ENCODE peak calls at places on chromosomes 2 and 18, in six cellular contexts. X is GM12864, C is kidney epithelial cell, Z is adrenal gland, R is astrocyte of the spinal cord, B is fibroblast of lung. K is an unnamed sample.

GRCh38 chr2:150619607-150620330 is 132.3 kb upstream of the RND3 start:
- DNase-seq in B (peak), R (peak), X (no peak), C (peak), Z (peak), K (no peak)

GRCh38 chr18:21820035-21820810 is 79.6 kb downstream of the MIB1 start:
- DNase-seq in Z (no peak), B (peak), X (no peak), R (peak), C (no peak), K (peak)

GRCh38 chr2:63845866-63846265 is 4.2 kb downstream of the UGP2 start:
- DNase-seq in Z (no peak), B (no peak), C (no peak), X (no peak), R (no peak), K (no peak)

GRCh38 chr2:13558368-13558767 is 841.6 kb downstream of the TRIB2 start:
- DNase-seq in Z (no peak), R (peak), C (peak), X (no peak), B (peak), K (peak)

GRCh38 chr18:76256897-76257500 is 238.0 kb downstream of the ZNF516 start:
- DNase-seq in Z (peak), X (no peak), R (peak), B (peak), C (peak), K (peak)

GRCh38 chr2:150332378-150332777 is 155.1 kb downstream of the RND3 start:
- DNase-seq in R (no peak), X (no peak), C (no peak), Z (no peak), B (no peak), K (no peak)

GRCh38 chr18:58391113-58391892 is 237.6 kb downstream of the ALPK2 start:
- DNase-seq in R (no peak), B (no peak), X (no peak), Z (no peak), C (no peak), K (no peak)

GRCh38 chr2:209145941-209146681 is 277.7 kb upstream of the MAP2 start:
- DNase-seq in X (no peak), Z (no peak), C (no peak), R (no peak), B (no peak), K (no peak)

GRCh38 chr2:72548081-72548764 is 277.6 kb downstream of the EXOC6B start:
- DNase-seq in B (no peak), Z (no peak), C (no peak), X (no peak), R (no peak), K (no peak)

GRCh38 chr18:7809455-7809854 is 242.3 kb downstream of the PTPRM start:
- DNase-seq in X (no peak), C (no peak), Z (no peak), B (no peak), R (no peak), K (no peak)

GRCh38 chr2:30232801-30233130 is 1.4 kb downstream of the LBH start:
- DNase-seq in R (no peak), X (no peak), B (no peak), C (no peak), Z (no peak), K (no peak)

GRCh38 chr2:163157891-163158511 is 319.4 kb upstream of the KCNH7 start:
- DNase-seq in Z (no peak), C (peak), R (peak), B (peak), X (no peak), K (no peak)

GRCh38 chr2:6791682-6792081 is 74.0 kb downstream of the CMPK2 start:
- DNase-seq in R (no peak), C (no peak), B (no peak), Z (no peak), X (no peak), K (no peak)

GRCh38 chr2:235675678-235676535 is 182.1 kb downstream of the AGAP1 start:
- DNase-seq in C (no peak), B (peak), X (no peak), R (peak), Z (no peak), K (no peak)

DNA sequence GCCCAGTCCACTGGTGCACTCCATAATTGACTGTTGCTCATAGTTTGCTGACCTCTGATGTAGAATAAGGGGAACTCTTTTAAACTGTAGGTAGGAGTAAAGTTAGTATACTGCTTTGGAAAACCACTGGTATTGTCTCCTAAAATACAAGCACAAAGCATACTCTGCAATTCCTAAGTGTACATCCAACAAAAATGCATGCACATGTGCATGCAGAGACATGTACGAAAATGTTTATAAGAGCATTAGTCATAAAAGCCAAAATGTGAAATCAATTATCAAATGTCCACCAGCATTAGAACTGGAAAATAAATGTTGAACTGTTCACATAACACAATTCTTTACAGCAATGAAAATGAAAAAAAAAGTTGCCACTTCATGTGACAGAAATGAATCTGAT is 39.8 kb upstream of the DDX18 start:
- DNase-seq in Z (no peak), X (no peak), C (no peak), B (no peak), R (no peak), K (no peak)
- H3K4me3 ChIP-seq in Z (no peak), X (no peak), C (no peak), B (no peak), R (no peak), K (no peak)

GRCh38 chr2:131105156-131105949 is at the start of gene PLEKHB2:
- DNase-seq in B (peak), X (peak), Z (peak), R (peak), C (no peak), K (peak)
- TF ChIP-seq CTCF in B (peak), X (no peak), Z (no peak), R (peak), C (peak), K (peak)

GRCh38 chr2:190634381-190634780 is 14.5 kb upstream of the NAB1 start:
- DNase-seq in Z (no peak), C (no peak), X (no peak), B (no peak), R (no peak), K (no peak)

GRCh38 chr2:190625691-190626090 is 23.2 kb upstream of the NAB1 start:
- DNase-seq in R (no peak), X (no peak), Z (no peak), C (no peak), B (no peak), K (no peak)

GRCh38 chr2:190626656-190627055 is 22.2 kb upstream of the NAB1 start:
- DNase-seq in C (no peak), X (no peak), R (no peak), B (no peak), Z (no peak), K (no peak)

GRCh38 chr2:190627881-190628412 is 20.9 kb upstream of the NAB1 start:
- DNase-seq in R (peak), B (peak), Z (no peak), C (no peak), X (no peak), K (peak)

DNA sequence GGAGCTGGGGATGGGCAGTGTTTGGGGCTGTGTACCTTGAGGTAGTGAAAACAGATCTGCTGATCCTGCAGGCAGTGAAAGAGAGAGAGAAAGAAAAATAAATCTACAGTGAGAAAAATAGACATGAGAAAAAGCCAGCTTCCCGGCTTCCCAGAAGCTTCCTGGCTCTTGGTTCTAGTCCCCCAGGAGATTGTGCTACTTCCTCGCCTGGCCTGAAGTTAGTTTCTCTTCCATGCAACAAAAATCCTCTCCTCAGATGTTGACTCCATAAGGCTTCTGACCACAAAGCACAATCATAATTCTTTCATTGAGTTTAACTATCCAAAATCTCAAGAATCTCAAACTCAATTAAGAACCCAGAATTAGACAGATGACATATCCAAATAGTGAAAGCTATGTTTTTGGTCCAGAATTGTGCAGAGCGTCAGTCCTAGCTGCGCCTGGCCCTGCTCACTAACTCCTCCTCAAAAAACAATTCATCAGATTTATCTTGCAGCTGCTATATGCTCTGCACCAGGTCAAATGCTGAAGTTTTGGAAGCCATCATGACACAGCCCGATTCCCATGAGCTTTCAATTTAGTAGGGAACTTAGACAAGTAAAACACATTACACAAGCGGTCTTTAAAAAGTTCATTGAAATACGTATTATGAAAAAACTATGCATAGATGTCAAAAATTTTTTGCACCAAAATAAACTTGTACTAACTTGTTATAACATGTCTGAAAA is 20.1 kb upstream of the NAB1 start:
- DNase-seq in R (no peak), Z (no peak), C (no peak), B (no peak), X (no peak), K (no peak)
- H3K4me3 ChIP-seq in R (no peak), Z (no peak), C (no peak), B (no peak), X (no peak), K (no peak)

GRCh38 chr2:44623622-44624351 is 262.0 kb downstream of the CAMKMT start:
- DNase-seq in R (no peak), C (no peak), X (no peak), Z (no peak), B (no peak), K (no peak)
- TF ChIP-seq CTCF in R (peak), C (no peak), X (no peak), Z (no peak), B (no peak), K (no peak)

GRCh38 chr2:8282858-8283252 is 399.0 kb upstream of the ID2 start:
- DNase-seq in B (no peak), X (no peak), R (no peak), C (no peak), Z (no peak), K (no peak)
- H3K4me3 ChIP-seq in B (no peak), X (no peak), R (no peak), C (no peak), Z (no peak), K (no peak)

GRCh38 chr18:48798334-48799197 is 152.2 kb downstream of the SMAD7 start:
- DNase-seq in R (no peak), Z (no peak), C (no peak), B (no peak), X (no peak), K (no peak)

GRCh38 chr18:48796491-48797205 is 154.1 kb downstream of the SMAD7 start:
- DNase-seq in Z (no peak), B (no peak), R (no peak), X (no peak), C (no peak), K (no peak)

GRCh38 chr18:48795696-48796095 is 155.1 kb downstream of the SMAD7 start:
- DNase-seq in B (no peak), X (no peak), C (no peak), R (no peak), Z (no peak), K (no peak)

GRCh38 chr18:48799724-48800315 is 150.9 kb downstream of the SMAD7 start:
- DNase-seq in Z (no peak), R (no peak), B (no peak), C (no peak), X (no peak), K (peak)

GRCh38 chr18:48797841-48798255 is 152.9 kb downstream of the SMAD7 start:
- DNase-seq in R (no peak), Z (no peak), X (no peak), B (no peak), C (no peak), K (no peak)
- TF ChIP-seq CTCF in R (no peak), Z (no peak), X (no peak), B (no peak), C (no peak), K (no peak)

DNA sequence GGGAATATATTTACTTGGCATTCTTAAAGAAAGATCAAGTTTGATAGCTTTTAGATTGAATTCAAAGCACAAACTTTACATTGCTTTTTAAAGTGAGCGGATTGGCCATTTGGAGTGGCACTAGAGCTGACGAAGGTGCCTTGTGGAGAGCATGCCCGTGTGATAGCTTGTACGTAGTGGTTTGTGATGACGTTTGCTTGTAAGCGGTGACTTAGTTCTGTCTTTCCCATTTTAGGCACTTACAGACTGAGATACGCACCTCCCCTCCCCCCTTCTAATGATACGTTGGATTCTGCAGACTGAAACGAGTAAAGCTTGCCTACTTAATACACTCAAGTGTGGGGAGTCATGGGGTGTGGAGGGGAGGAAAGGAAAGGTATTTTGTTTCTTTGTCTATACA is 53.5 kb downstream of the ZCCHC2 start:
- DNase-seq in C (no peak), Z (no peak), X (no peak), R (no peak), B (no peak), K (no peak)
- H3K4me3 ChIP-seq in C (no peak), Z (no peak), X (no peak), R (no peak), B (no peak), K (no peak)

GRCh38 chr2:20722592-20722991 is 55.6 kb downstream of the GDF7 start:
- DNase-seq in Z (no peak), C (no peak), X (no peak), B (no peak), R (no peak), K (no peak)
- TF ChIP-seq CTCF in Z (no peak), C (no peak), X (no peak), B (no peak), R (no peak), K (no peak)

GRCh38 chr18:3748081-3748480 is 298.1 kb downstream of the TGIF1 start:
- DNase-seq in C (no peak), X (no peak), R (peak), Z (no peak), B (peak), K (no peak)
- H3K4me3 ChIP-seq in C (no peak), X (no peak), R (no peak), Z (no peak), B (no peak), K (no peak)